ENCODE peak calls at places on chromosomes 4 and X, in six cellular contexts. C, M, Q, P, W and A are unnamed samples.

GRCh38 chr4:149784018-149784417 is 31.6 kb downstream of the IQCM start:
- DNase-seq in C (peak; percentile 39), M (no peak), Q (no peak), P (no peak), W (no peak), A (no peak)

GRCh38 chr4:114598191-114599121 is at the start of gene UGT8:
- DNase-seq in C (peak; percentile 59), M (peak; percentile 77), Q (no peak), P (no peak), W (no peak), A (no peak)

GRCh38 chrX:153848325-153848724 is 18.0 kb upstream of the PDZD4 start:
- DNase-seq in C (no peak), M (peak; percentile 62), Q (no peak), P (no peak), W (no peak), A (no peak)

GRCh38 chrX:154487518-154488290 is 1.3 kb upstream of the UBL4A start:
- DNase-seq in C (no peak), M (no peak), Q (no peak), P (no peak), W (no peak), A (no peak)

GRCh38 chr4:76301068-76301774 is 5.3 kb upstream of the STBD1 start:
- DNase-seq in C (peak; percentile 84), M (no peak), Q (no peak), P (peak; percentile 98), W (no peak), A (peak; percentile 54)

GRCh38 chr4:112111306-112111705 is 33.9 kb upstream of the FAM241A start:
- DNase-seq in C (no peak), M (no peak), Q (no peak), P (no peak), W (no peak), A (no peak)

GRCh38 chr4:41144812-41145211 is 69.5 kb downstream of the APBB2 start:
- DNase-seq in C (peak; percentile 62), M (no peak), Q (no peak), P (no peak), W (no peak), A (no peak)

GRCh38 chrX:133495464-133496391 is 80.4 kb upstream of the GPC4 start:
- DNase-seq in C (peak; percentile 17), M (no peak), Q (peak; percentile 58), P (no peak), W (peak; percentile 75), A (peak; percentile 26)

GRCh38 chr4:99652596-99653436 is 4.8 kb downstream of the C4orf54 start:
- DNase-seq in C (no peak), M (no peak), Q (no peak), P (no peak), W (no peak), A (no peak)

GRCh38 chrX:12971282-12972003 is 3.5 kb upstream of the TMSB4X start:
- DNase-seq in C (no peak), M (no peak), Q (peak; percentile 82), P (no peak), W (no peak), A (no peak)

GRCh38 chr4:54382623-54383022 is 153.5 kb downstream of the PDGFRA start:
- DNase-seq in C (no peak), M (no peak), Q (no peak), P (no peak), W (no peak), A (no peak)

GRCh38 chr4:54384152-54384551 is 155.1 kb downstream of the PDGFRA start:
- DNase-seq in C (no peak), M (no peak), Q (no peak), P (no peak), W (no peak), A (no peak)

GRCh38 chr4:54372951-54373350 is 143.9 kb downstream of the PDGFRA start:
- DNase-seq in C (peak; percentile 9), M (no peak), Q (no peak), P (no peak), W (no peak), A (no peak)

GRCh38 chr4:54378461-54378860 is 149.4 kb downstream of the PDGFRA start:
- DNase-seq in C (peak; percentile 19), M (no peak), Q (no peak), P (no peak), W (no peak), A (no peak)
- TF ChIP-seq CTCF in C (no peak), M (no peak), Q (no peak), P (no peak), W (no peak), A (no peak)

GRCh38 chrX:134908235-134908834 is 82.5 kb upstream of the SMIM10 start:
- DNase-seq in C (peak; percentile 74), M (no peak), Q (no peak), P (no peak), W (no peak), A (no peak)
- TF ChIP-seq CTCF in C (peak; percentile 19), M (no peak), Q (no peak), P (no peak), W (no peak), A (peak; percentile 23)

DNA sequence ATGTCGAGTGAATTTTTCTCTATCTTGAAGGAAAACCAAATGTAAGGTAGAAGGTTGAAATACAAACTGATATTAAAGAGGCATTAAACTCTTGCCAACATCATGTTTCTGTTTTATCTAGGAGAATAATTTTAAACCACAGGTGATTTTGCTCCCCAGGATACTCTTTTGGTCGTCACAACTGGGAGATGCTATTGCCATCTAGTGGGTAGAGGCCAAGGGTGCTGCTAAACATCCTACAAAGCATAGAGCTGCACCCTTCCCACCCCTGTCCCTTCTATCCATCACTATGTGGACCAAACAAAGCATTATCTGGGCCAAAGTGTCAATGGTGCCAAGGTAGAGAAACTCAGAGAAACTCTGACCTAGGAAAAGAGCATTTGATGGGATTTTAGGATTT is 154.6 kb upstream of the MAGEB2 start:
- DNase-seq in C (peak; percentile 0), M (no peak), Q (no peak), P (no peak), W (no peak), A (no peak)
- TF ChIP-seq CTCF in C (peak; percentile 24), M (peak; percentile 82), Q (peak; percentile 45), P (peak; percentile 33), W (no peak), A (peak; percentile 29)

DNA sequence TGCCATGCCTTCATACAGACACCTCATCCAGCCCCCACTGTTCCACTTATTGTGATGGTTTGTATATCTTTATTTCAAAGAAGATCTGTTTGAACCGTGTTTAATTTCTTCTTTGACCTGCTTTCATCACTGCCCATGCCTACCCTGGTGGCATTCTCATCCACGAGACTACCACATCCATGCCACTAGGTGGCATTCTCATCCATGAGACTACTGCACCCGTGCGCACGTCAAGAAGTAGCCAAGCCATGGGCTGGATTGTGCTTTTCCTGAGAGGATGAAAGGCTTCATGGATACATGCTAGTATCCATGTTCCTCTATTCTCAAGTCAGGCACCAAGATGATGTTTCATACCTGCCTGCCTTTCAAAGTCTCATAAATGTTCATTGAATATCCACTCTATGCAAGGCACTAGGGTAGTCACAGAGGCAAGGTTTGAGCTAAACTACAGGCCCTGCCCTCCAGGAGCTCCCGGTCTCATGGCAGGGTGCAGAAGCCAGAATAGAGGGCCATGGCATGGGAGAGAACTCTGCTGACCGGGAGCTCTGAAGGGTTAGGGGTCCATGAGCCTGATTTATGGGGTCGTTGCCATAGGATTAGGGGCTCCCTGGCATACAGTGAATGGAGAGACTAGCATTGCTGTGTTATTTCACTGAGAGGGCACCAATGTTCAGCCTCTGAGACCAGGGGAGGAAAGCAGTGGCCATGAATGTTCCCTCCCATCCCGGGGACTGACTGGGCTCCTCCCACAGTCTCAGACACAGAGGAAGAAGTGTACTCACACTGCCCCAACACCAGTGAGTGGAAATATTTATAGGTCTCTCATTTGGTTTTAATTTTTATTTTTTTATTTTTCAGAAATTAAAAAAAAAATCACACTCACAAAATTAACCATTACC is 24.8 kb upstream of the EOLA2 start:
- DNase-seq in C (peak; percentile 81), M (peak; percentile 36), Q (no peak), P (peak; percentile 6), W (no peak), A (no peak)
- TF ChIP-seq CTCF in C (peak; percentile 60), M (peak; percentile 67), Q (peak; percentile 72), P (peak; percentile 56), W (peak; percentile 55), A (peak; percentile 65)

GRCh38 chrX:116499780-116500179 is 37.0 kb upstream of the CT83 start:
- DNase-seq in C (peak; percentile 5), M (no peak), Q (no peak), P (no peak), W (no peak), A (no peak)
- TF ChIP-seq CTCF in C (no peak), M (no peak), Q (no peak), P (no peak), W (no peak), A (no peak)

DNA sequence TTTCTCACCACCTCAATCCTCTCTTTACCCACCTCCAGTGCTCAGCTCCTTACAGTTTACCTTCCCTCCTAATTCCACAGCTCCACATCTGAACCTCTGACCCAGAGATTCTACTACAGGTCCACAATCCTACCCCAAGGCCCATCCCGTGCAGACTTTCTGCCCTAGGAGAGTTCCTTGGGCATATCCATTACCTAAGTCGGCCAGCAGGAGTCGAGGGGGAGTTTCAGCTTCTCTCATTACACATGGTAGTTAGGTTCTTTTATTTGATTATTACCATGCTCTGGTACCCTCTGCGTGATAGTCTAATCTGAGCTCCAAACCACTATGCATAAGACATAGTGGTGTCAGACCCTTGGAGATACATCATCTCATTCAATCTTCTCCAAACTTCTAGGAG is 117.9 kb downstream of the SH3RF1 start:
- DNase-seq in C (no peak), M (no peak), Q (no peak), P (no peak), W (no peak), A (no peak)
- TF ChIP-seq CTCF in C (peak; percentile 2), M (peak; percentile 60), Q (no peak), P (no peak), W (no peak), A (no peak)